ENCODE peak calls at places on chromosomes 7 and 10, in seven cellular contexts. Z is breast epithelium; G is left ventricle myocardium inferior; D is ascending aorta; W is hepatocyte; Q is CD8-positive, alpha-beta T cell; A is cardiac muscle cell. X is an unnamed sample. For H3K4me1, the result is how much of the 10 kb centered on the place peaks cover.

GRCh38 chr7:28533731-28534531 is 121.6 kb downstream of the CREB5 start:
- DNase-seq in Q (no peak), G (peak), Z (no peak), D (no peak), W (no peak), A (no peak), X (no peak)

GRCh38 chr10:114413398-114413797 is 9.1 kb upstream of the AFAP1L2 start:
- DNase-seq in A (no peak), D (no peak), Z (no peak), Q (no peak), W (no peak), G (peak), X (peak)

GRCh38 chr10:72328045-72328828 is 26.5 kb downstream of the DNAJB12 start:
- DNase-seq in G (peak), A (peak), Z (no peak), D (no peak), Q (no peak), W (peak), X (peak)

GRCh38 chr7:2537981-2538851 is 17.1 kb downstream of the BRAT1 start:
- DNase-seq in G (no peak), Z (no peak), D (no peak), Q (no peak), A (no peak), W (no peak), X (peak)

GRCh38 chr7:83908526-83908925 is 259.6 kb upstream of the SEMA3E start:
- DNase-seq in W (no peak), A (no peak), Z (no peak), D (no peak), Q (no peak), G (no peak), X (no peak)

GRCh38 chr7:157679607-157680006 is 342.8 kb downstream of the DNAJB6 start:
- DNase-seq in Q (no peak), Z (no peak), G (no peak), A (no peak), W (no peak), D (no peak), X (no peak)

GRCh38 chr7:128755816-128756476 is 16.8 kb downstream of the CALU start:
- DNase-seq in Z (no peak), D (no peak), A (no peak), W (no peak), Q (no peak), G (no peak), X (no peak)

GRCh38 chr10:111973826-111974225 is 209.7 kb downstream of the GPAM start:
- DNase-seq in G (no peak), D (no peak), Q (no peak), W (no peak), Z (no peak), A (no peak), X (no peak)

GRCh38 chr7:31444196-31444595 is 69.7 kb upstream of the ITPRID1 start:
- DNase-seq in W (no peak), G (no peak), D (no peak), Z (no peak), Q (no peak), A (no peak), X (no peak)

GRCh38 chr7:107224374-107224773 is 55.6 kb downstream of the HBP1 start:
- DNase-seq in G (no peak), Q (no peak), Z (no peak), W (no peak), A (no peak), D (no peak), X (peak)
- H3K4me1 ChIP-seq in G (under half), Q (under half), Z (under half), W (under half), A (under half), D (under half), X (under half)

GRCh38 chr10:79007037-79007842 is 61.5 kb upstream of the ZMIZ1 start:
- DNase-seq in G (no peak), W (no peak), A (no peak), Z (no peak), D (no peak), Q (no peak), X (no peak)
- H3K27ac ChIP-seq in G (no peak), W (no peak), A (no peak), Z (peak), D (no peak), Q (no peak), X (no peak)

GRCh38 chr7:74656911-74657691 is 417 bp upstream of the GTF2I start:
- DNase-seq in G (peak), W (peak), A (peak), Z (peak), D (peak), Q (peak), X (peak)
- H3K4me1 ChIP-seq in G (half or more), W (under half), A (under half), Z (under half), D (under half), Q (under half), X (under half)

DNA sequence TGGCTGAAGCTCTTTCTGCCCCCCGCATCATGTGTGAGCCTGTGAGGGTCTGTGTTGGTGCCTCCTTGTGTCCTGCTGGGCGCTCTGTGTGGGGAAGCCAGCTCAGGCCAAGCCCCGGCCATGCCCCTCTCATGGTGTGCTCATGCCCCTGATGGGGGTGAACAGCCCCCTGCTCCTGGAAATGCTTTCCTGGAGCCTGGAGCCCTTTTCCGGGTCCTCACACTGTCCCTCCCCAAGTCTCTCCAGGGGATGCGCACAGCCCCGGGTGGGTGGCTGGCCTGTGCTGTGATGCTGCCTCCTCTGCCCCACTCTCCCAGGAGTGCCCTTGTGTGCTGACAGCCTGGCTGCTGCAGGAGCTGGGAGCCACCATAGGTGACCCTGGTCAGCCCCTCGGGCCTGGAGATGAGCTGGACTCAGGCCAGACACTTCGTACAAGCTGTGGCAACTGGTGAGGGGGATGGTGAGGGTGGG is 20.8 kb upstream of the ZNF862 start:
- DNase-seq in Q (no peak), W (no peak), D (no peak), Z (no peak), A (no peak), G (no peak), X (peak)
- H3K27ac ChIP-seq in Q (no peak), W (no peak), D (no peak), Z (no peak), A (no peak), G (no peak), X (no peak)

DNA sequence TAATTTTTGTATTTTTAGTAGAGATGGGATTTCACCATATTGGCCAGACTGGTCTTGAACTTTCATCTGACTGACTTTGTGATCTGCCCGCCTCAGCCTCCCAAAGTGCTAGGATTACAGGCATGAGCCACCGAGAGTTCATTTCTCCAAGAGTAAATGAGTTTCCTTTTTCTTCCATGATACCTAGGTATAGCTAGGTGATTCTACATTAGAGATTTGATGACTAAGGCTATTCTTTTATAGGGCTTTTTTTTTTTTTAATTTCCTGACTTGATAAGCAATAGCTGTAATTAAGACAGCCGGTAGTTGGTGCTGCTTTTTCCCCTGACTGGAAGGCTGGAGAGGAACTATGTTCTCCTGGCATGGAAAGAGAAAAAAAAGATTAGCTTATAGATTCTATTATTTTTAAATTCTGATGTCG is 3.3 kb downstream of the PTPN12 start:
- DNase-seq in D (no peak), Q (no peak), A (no peak), Z (no peak), W (no peak), G (no peak), X (no peak)
- H3K4me1 ChIP-seq in D (under half), Q (under half), A (under half), Z (under half), W (under half), G (half or more), X (under half)

GRCh38 chr10:43857206-43857952 is 208.7 kb upstream of the ZNF32 start:
- DNase-seq in Q (no peak), Z (no peak), D (no peak), A (no peak), W (no peak), G (no peak), X (no peak)
- H3K27ac ChIP-seq in Q (no peak), Z (no peak), D (peak), A (no peak), W (no peak), G (peak), X (no peak)

DNA sequence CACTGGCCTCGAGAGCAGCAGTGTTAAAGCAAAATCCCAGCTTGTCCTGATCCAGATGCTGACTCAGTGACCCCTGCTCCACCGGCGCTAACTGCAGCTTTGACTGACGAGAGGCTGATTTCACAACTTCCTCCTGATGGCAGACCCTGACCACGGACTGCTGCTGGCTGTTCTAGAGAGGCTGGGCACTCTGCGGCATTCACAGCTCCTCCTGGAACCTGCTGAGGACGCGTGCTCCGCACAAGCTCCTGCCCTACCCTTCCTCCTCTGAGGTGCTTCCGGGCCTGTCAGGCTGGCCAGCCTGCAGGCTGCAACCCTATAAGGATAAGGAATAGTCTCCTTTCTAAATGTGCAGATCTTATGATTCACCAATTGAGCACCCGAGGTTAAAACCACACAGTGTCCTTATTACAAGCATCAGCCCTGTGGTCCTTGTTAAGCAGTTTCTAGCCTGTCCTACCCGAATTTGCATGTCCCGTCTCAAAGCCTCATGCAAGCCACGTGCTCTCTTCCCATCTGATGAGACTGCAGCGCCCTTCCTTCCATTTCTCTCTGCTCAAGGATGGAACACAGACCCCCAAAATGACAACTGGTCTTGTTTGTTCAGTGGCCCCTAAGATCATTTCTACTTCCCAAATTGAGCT is 35.5 kb upstream of the NCAPG2 start:
- DNase-seq in W (peak), D (peak), G (no peak), Z (no peak), Q (no peak), A (no peak), X (no peak)
- H3K4me1 ChIP-seq in W (under half), D (under half), G (under half), Z (under half), Q (under half), A (under half), X (under half)

DNA sequence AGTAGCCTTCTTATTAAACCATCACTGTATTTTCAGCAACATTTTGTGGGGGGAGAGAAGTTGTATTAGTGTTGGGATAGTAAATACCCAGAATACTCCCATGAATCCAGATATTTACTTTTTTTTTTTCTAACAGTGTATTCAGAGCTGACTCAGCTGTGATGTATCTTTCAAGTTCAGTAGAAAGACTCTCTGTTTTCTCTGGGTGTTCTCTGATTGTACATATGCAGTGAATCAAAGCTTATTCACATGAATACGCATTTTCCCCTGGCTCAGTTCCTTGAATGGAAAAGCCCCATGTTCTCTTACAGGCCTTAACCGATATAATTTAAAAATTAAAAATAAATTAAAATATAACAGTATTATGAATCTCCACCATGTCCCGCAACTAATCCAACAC is 1.3 kb downstream of the TFPI2 start:
- DNase-seq in Z (no peak), Q (no peak), G (no peak), D (no peak), A (no peak), W (no peak), X (no peak)
- H3K27ac ChIP-seq in Z (no peak), Q (no peak), G (no peak), D (no peak), A (no peak), W (no peak), X (no peak)

DNA sequence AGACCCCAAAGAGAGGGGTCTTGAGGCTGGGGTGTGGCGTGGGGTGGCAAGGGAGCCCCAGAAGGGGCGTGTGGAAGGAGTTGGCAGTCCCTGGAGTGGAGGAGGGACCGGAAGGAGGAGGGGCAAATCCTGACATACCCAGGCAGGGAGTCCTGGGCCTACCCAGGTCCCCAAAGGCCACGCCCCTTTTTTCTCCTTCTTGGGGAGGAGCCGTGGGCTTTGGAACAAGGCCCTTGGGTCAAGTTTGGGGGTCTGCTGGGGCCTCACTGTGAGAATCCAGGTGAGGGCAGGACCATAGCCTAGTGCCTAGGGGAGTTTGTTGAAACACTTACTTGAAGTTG is 1.2 kb upstream of the SMARCD3 start:
- DNase-seq in Q (no peak), D (no peak), W (peak), G (peak), Z (no peak), A (peak), X (no peak)
- H3K4me1 ChIP-seq in Q (under half), D (half or more), W (half or more), G (half or more), Z (under half), A (half or more), X (under half)

GRCh38 chr7:6252748-6253147 is 19.7 kb downstream of the CYTH3 start:
- DNase-seq in Q (no peak), A (no peak), Z (no peak), W (no peak), G (no peak), D (no peak), X (no peak)

GRCh38 chr7:6248581-6248980 is 23.8 kb downstream of the CYTH3 start:
- DNase-seq in Z (no peak), W (no peak), D (no peak), Q (no peak), A (no peak), G (no peak), X (no peak)

GRCh38 chr7:6252310-6252709 is 20.1 kb downstream of the CYTH3 start:
- DNase-seq in D (no peak), W (no peak), Z (no peak), Q (no peak), G (no peak), A (no peak), X (no peak)

GRCh38 chr7:6250364-6250833 is 22.0 kb downstream of the CYTH3 start:
- DNase-seq in Z (no peak), A (no peak), D (no peak), G (no peak), Q (no peak), W (no peak), X (no peak)

DNA sequence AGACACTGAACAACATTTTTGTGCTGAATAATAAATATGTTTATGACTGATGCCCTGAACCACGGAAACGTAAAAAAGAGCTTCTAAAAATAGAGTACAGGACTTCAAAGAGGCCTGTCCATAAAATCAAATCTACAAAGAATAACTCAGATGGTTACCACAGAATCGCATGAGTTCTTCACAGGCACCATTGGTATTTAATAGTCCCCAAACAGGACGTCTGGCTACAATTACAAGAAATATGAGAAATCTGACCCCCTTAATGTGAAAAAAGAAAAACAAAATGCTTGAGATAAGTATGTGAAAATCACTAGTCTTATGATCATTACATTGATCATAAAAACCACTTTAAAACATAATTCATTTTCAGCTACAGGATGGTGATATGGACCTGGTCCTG is 20.8 kb downstream of the CYTH3 start:
- DNase-seq in G (no peak), A (no peak), Q (no peak), W (no peak), Z (no peak), D (no peak), X (no peak)
- H3K27ac ChIP-seq in G (peak), A (no peak), Q (no peak), W (no peak), Z (no peak), D (no peak), X (no peak)